ENCODE peak calls at places on chromosomes 6 and 20, in four cellular contexts. One of them, this sample, is unnamed.

GRCh38 chr6:111573118-111573883 is 32.4 kb downstream of the TRAF3IP2 start:
- DNase-seq in GM23248: peak; percentile 85
- DNase-seq in CD8-positive, alpha-beta memory T cell: no peak
- DNase-seq in heart left ventricle: no peak
- DNase-seq in this sample: no peak

GRCh38 chr20:22833851-22834250 is 201.3 kb upstream of the SSTR4 start:
- DNase-seq in GM23248: no peak
- DNase-seq in CD8-positive, alpha-beta memory T cell: no peak
- DNase-seq in heart left ventricle: no peak
- DNase-seq in this sample: no peak

GRCh38 chr20:35226775-35227681 is 538 bp downstream of the MMP24 start:
- DNase-seq in GM23248: peak; percentile 75
- DNase-seq in CD8-positive, alpha-beta memory T cell: peak; percentile 35
- DNase-seq in heart left ventricle: peak; percentile 23
- DNase-seq in this sample: peak; percentile 56

GRCh38 chr20:32278199-32278643 is 770 bp downstream of the KIF3B start:
- DNase-seq in GM23248: peak; percentile 57
- DNase-seq in CD8-positive, alpha-beta memory T cell: peak; percentile 8
- DNase-seq in heart left ventricle: no peak
- DNase-seq in this sample: no peak

GRCh38 chr6:38346291-38347079 is 293.2 kb downstream of the BTBD9 start:
- DNase-seq in GM23248: peak; percentile 84
- DNase-seq in CD8-positive, alpha-beta memory T cell: no peak
- DNase-seq in heart left ventricle: no peak
- DNase-seq in this sample: no peak

GRCh38 chr6:127117979-127118504 is 429 bp upstream of the RSPO3 start:
- DNase-seq in GM23248: peak; percentile 51
- DNase-seq in CD8-positive, alpha-beta memory T cell: no peak
- DNase-seq in heart left ventricle: no peak
- DNase-seq in this sample: peak; percentile 52

GRCh38 chr20:58759947-58760346 is 67.3 kb downstream of the NPEPL1 start:
- DNase-seq in GM23248: no peak
- DNase-seq in CD8-positive, alpha-beta memory T cell: no peak
- DNase-seq in heart left ventricle: no peak
- DNase-seq in this sample: no peak

GRCh38 chr6:70725817-70726413 is 58.2 kb downstream of the SMAP1 start:
- DNase-seq in GM23248: peak; percentile 42
- DNase-seq in CD8-positive, alpha-beta memory T cell: no peak
- DNase-seq in heart left ventricle: no peak
- DNase-seq in this sample: no peak

GRCh38 chr6:36976005-36976261 is 10.1 kb downstream of the MTCH1 start:
- DNase-seq in GM23248: no peak
- DNase-seq in CD8-positive, alpha-beta memory T cell: no peak
- DNase-seq in heart left ventricle: no peak
- DNase-seq in this sample: no peak
- H3K36me3 ChIP-seq in GM23248: peaks cover 66% of the 10 kb centered on the region
- H3K36me3 ChIP-seq in CD8-positive, alpha-beta memory T cell: peaks cover 75% of the 10 kb centered on the region
- H3K36me3 ChIP-seq in heart left ventricle: peaks cover 84% of the 10 kb centered on the region
- H3K36me3 ChIP-seq in this sample: peaks cover 70% of the 10 kb centered on the region

DNA sequence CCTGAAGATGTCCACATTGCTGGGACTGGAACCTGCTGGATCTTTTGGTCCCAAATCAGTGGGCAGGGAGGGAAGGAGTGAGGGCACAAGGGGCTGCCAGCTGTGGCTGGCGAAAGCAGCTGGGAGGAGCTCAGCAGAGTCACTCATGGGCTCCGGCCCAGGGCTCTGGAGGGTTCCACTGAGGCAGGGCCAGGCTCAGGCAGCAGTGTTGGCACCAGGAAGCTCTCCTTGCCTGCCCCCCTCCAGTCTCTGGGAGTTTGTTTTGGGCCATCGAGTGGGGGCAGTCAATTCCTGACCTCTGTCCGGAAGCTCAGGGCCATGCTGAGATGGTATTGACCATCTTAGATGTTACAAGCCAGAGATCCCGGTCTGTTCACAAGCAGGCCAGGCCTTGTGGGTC is 39.1 kb upstream of the IRF4 start:
- DNase-seq in GM23248: no peak
- DNase-seq in CD8-positive, alpha-beta memory T cell: no peak
- DNase-seq in heart left ventricle: no peak
- DNase-seq in this sample: no peak
- H3K9me3 ChIP-seq in GM23248: no peaks in the 10 kb centered on the region
- H3K9me3 ChIP-seq in CD8-positive, alpha-beta memory T cell: no peaks in the 10 kb centered on the region
- H3K9me3 ChIP-seq in heart left ventricle: no peaks in the 10 kb centered on the region
- H3K9me3 ChIP-seq in this sample: no peaks in the 10 kb centered on the region

GRCh38 chr20:50921055-50921454 is 10.2 kb downstream of the ADNP start:
- DNase-seq in GM23248: peak; percentile 76
- DNase-seq in CD8-positive, alpha-beta memory T cell: peak; percentile 26
- DNase-seq in heart left ventricle: no peak
- DNase-seq in this sample: no peak

GRCh38 chr20:50921783-50922501 is 9.3 kb downstream of the ADNP start:
- DNase-seq in GM23248: no peak
- DNase-seq in CD8-positive, alpha-beta memory T cell: no peak
- DNase-seq in heart left ventricle: no peak
- DNase-seq in this sample: no peak

GRCh38 chr20:50918403-50918802 is 12.8 kb downstream of the ADNP start:
- DNase-seq in GM23248: peak; percentile 75
- DNase-seq in CD8-positive, alpha-beta memory T cell: no peak
- DNase-seq in heart left ventricle: no peak
- DNase-seq in this sample: no peak

GRCh38 chr20:50916934-50917333 is 14.3 kb downstream of the ADNP start:
- DNase-seq in GM23248: no peak
- DNase-seq in CD8-positive, alpha-beta memory T cell: no peak
- DNase-seq in heart left ventricle: no peak
- DNase-seq in this sample: no peak

GRCh38 chr20:50919567-50919966 is 11.7 kb downstream of the ADNP start:
- DNase-seq in GM23248: peak; percentile 89
- DNase-seq in CD8-positive, alpha-beta memory T cell: no peak
- DNase-seq in heart left ventricle: no peak
- DNase-seq in this sample: peak; percentile 63
- H3K36me3 ChIP-seq in GM23248: peaks cover 6% of the 10 kb centered on the region
- H3K36me3 ChIP-seq in CD8-positive, alpha-beta memory T cell: peaks cover 4% of the 10 kb centered on the region
- H3K36me3 ChIP-seq in heart left ventricle: peaks cover 5% of the 10 kb centered on the region
- H3K36me3 ChIP-seq in this sample: no peaks in the 10 kb centered on the region

GRCh38 chr20:7993703-7994102 is 25.9 kb downstream of the TMX4 start:
- DNase-seq in GM23248: no peak
- DNase-seq in CD8-positive, alpha-beta memory T cell: no peak
- DNase-seq in heart left ventricle: no peak
- DNase-seq in this sample: no peak

GRCh38 chr20:7989379-7989778 is 30.2 kb downstream of the TMX4 start:
- DNase-seq in GM23248: peak; percentile 33
- DNase-seq in CD8-positive, alpha-beta memory T cell: no peak
- DNase-seq in heart left ventricle: no peak
- DNase-seq in this sample: no peak

GRCh38 chr20:7993238-7993637 is 26.3 kb downstream of the TMX4 start:
- DNase-seq in GM23248: no peak
- DNase-seq in CD8-positive, alpha-beta memory T cell: no peak
- DNase-seq in heart left ventricle: no peak
- DNase-seq in this sample: no peak

GRCh38 chr20:7996898-7997297 is 22.7 kb downstream of the TMX4 start:
- DNase-seq in GM23248: no peak
- DNase-seq in CD8-positive, alpha-beta memory T cell: no peak
- DNase-seq in heart left ventricle: no peak
- DNase-seq in this sample: no peak

DNA sequence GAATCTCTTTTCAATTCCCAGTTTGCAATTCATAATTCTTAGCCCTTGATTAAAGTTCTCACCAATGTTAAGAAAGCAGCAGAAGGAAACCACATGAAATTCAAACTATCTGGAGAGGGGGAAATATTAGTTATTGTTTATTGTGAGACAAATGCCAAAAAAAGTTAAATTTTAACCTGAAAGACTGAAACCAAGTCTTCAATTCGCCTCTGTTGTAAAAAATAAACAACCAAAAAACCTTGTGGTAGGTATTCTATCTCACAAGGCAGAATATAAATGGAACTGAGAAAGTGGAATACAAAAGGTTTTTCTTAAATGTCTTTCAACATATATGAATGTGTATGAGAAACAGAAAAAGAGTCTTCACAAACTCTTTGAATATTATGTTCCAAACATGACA is 24.8 kb downstream of the TMX4 start:
- DNase-seq in GM23248: no peak
- DNase-seq in CD8-positive, alpha-beta memory T cell: no peak
- DNase-seq in heart left ventricle: no peak
- DNase-seq in this sample: no peak
- H3K9me3 ChIP-seq in GM23248: no peaks in the 10 kb centered on the region
- H3K9me3 ChIP-seq in CD8-positive, alpha-beta memory T cell: no peaks in the 10 kb centered on the region
- H3K9me3 ChIP-seq in heart left ventricle: no peaks in the 10 kb centered on the region
- H3K9me3 ChIP-seq in this sample: no peaks in the 10 kb centered on the region

This sample was measured in pancreas.